ENCODE peak calls at places on chromosomes 3 and 15, in six cellular contexts. L, H, X, O, A and B are unnamed samples.

GRCh38 chr3:52532838-52533622 is 627 bp downstream of the NT5DC2 start:
- DNase-seq in L (no peak), H (peak; percentile 40), X (peak; percentile 80), O (peak; percentile 21), A (peak; percentile 86), B (peak; percentile 64)

GRCh38 chr3:186511702-186512101 is 32.5 kb downstream of the CRYGS start:
- DNase-seq in A (no peak), L (no peak), X (no peak), O (no peak), H (no peak), B (no peak)

GRCh38 chr3:193560870-193561269 is 6.2 kb upstream of the ATP13A4 start:
- DNase-seq in X (no peak), L (peak; percentile 56), A (no peak), O (no peak), H (peak; percentile 6), B (no peak)

GRCh38 chr15:90818251-90819210 is 49.9 kb upstream of the FURIN start:
- DNase-seq in O (peak; percentile 73), H (peak; percentile 45), L (no peak), X (peak; percentile 63), A (no peak), B (peak; percentile 41)

GRCh38 chr3:9862391-9863235 is 17.4 kb downstream of the CIDEC start:
- DNase-seq in L (no peak), X (no peak), A (peak; percentile 89), O (no peak), H (peak; percentile 38), B (peak; percentile 43)

GRCh38 chr15:31571676-31572075 is 245.0 kb downstream of the KLF13 start:
- DNase-seq in A (no peak), O (peak; percentile 34), H (no peak), X (no peak), L (peak; percentile 18), B (no peak)

GRCh38 chr3:69901802-69902201 is 97.7 kb upstream of the SAMMSON start:
- DNase-seq in A (no peak), X (no peak), O (no peak), L (no peak), H (no peak), B (no peak)

GRCh38 chr3:43649365-43649968 is 27.7 kb upstream of the ANO10 start:
- DNase-seq in X (no peak), H (no peak), O (no peak), A (no peak), L (no peak), B (no peak)

GRCh38 chr15:52289629-52290081 is 5.9 kb downstream of the MYO5C start:
- DNase-seq in L (peak; percentile 34), H (no peak), A (peak; percentile 69), X (no peak), O (peak; percentile 52), B (no peak)

GRCh38 chr3:33915796-33916589 is 117.6 kb downstream of the PDCD6IP start:
- DNase-seq in L (peak; percentile 56), X (no peak), H (peak; percentile 25), A (no peak), O (peak; percentile 65), B (peak; percentile 29)

GRCh38 chr3:88267847-88268246 is 118.1 kb downstream of the C3orf38 start:
- DNase-seq in H (no peak), O (no peak), X (no peak), A (no peak), L (no peak), B (no peak)